ENCODE peak calls at places on chromosomes 3 and 15, in seven cellular contexts. G is C1 segment of cervical spinal cord, C is body of pancreas, I is amniotic epithelial cell, K is A172, W is heart left ventricle, Z is neural progenitor cell. E is an unnamed sample.
A peak's percentile ranks its signal among the peaks of the same experiment; 100 is the strongest.

GRCh38 chr15:67176195-67176971 is 78.1 kb downstream of the AAGAB start:
- DNase-seq in K (no peak), C (peak; percentile 77), I (no peak), W (peak; percentile 91), G (no peak), Z (peak; percentile 57), E (no peak)

GRCh38 chr3:18988619-18989229 is 159.6 kb upstream of the KCNH8 start:
- DNase-seq in Z (peak; percentile 61), I (no peak), K (peak; percentile 48), C (no peak), W (no peak), G (peak; percentile 5), E (no peak)

GRCh38 chr3:185215873-185216586 is 37.8 kb downstream of the EHHADH start:
- DNase-seq in I (peak; percentile 18), Z (no peak), C (no peak), G (no peak), K (no peak), W (no peak), E (no peak)

GRCh38 chr3:37228734-37229133 is 54.4 kb upstream of the LRRFIP2 start:
- DNase-seq in G (no peak), Z (no peak), K (no peak), C (no peak), W (no peak), I (no peak), E (no peak)

GRCh38 chr3:156787926-156788663 is 38.1 kb upstream of the LEKR1 start:
- DNase-seq in I (peak; percentile 96), Z (no peak), K (peak; percentile 92), G (no peak), W (no peak), C (no peak), E (no peak)

GRCh38 chr3:27666277-27666676 is 55.8 kb downstream of the EOMES start:
- DNase-seq in C (no peak), K (no peak), I (peak; percentile 14), W (no peak), Z (peak; percentile 35), G (no peak), E (no peak)

GRCh38 chr3:103906808-103907207 is 1459.9 kb upstream of the ALCAM start:
- DNase-seq in W (no peak), C (no peak), I (no peak), Z (no peak), G (no peak), K (no peak), E (no peak)

GRCh38 chr3:143855183-143855582 is 6.9 kb upstream of the SLC9A9 start:
- DNase-seq in K (no peak), W (no peak), G (no peak), Z (no peak), I (no peak), C (no peak), E (no peak)